ENCODE peak calls at places on chromosomes 16 and 17, in five cellular contexts. R, C, Y, M and A are unnamed samples.

GRCh38 chr16:85146532-85146797 is 34.2 kb upstream of the CIBAR2 start:
- DNase-seq in C (no peak), Y (no peak), M (no peak), R (no peak), A (no peak)

GRCh38 chr17:47197821-47198220 is 8.7 kb upstream of the CDC27 start:
- DNase-seq in Y (no peak), C (no peak), R (no peak), M (no peak), A (no peak)

GRCh38 chr16:2924901-2925820 is 13.4 kb downstream of the FLYWCH1 start:
- DNase-seq in M (no peak), C (no peak), Y (no peak), R (peak; percentile 72), A (no peak)

GRCh38 chr17:8674344-8675305 is 44.1 kb upstream of the MYH10 start:
- DNase-seq in R (no peak), C (peak; percentile 71), Y (no peak), M (peak; percentile 93), A (no peak)

GRCh38 chr16:79656537-79657115 is 56.1 kb upstream of the MAF start:
- DNase-seq in C (no peak), Y (no peak), R (no peak), M (no peak), A (no peak)

GRCh38 chr16:89051521-89052166 is 42.0 kb upstream of the ACSF3 start:
- DNase-seq in C (no peak), M (peak; percentile 42), R (no peak), Y (no peak), A (no peak)

GRCh38 chr17:38656959-38657823 is 17.6 kb downstream of the EPOP start:
- DNase-seq in R (no peak), Y (peak; percentile 70), M (no peak), C (no peak), A (no peak)

GRCh38 chr17:66740226-66740625 is 94.7 kb upstream of the CACNG5 start:
- DNase-seq in R (no peak), Y (no peak), M (no peak), C (no peak), A (no peak)

GRCh38 chr17:17758443-17758842 is 77.2 kb downstream of the RAI1 start:
- DNase-seq in C (no peak), R (no peak), Y (peak; percentile 86), M (no peak), A (no peak)

GRCh38 chr16:75304521-75305363 is 53.3 kb upstream of the BCAR1 start:
- DNase-seq in C (peak; percentile 40), M (peak; percentile 76), Y (no peak), R (peak; percentile 76), A (no peak)

GRCh38 chr17:76617838-76618237 is 25.7 kb downstream of the ST6GALNAC1 start:
- DNase-seq in R (no peak), Y (no peak), M (no peak), C (no peak), A (no peak)
- H3K4me3 ChIP-seq in R (no peak overlapping the region), Y (no peak overlapping the region), M (no peak overlapping the region), C (no peak overlapping the region), A (no peak overlapping the region)

GRCh38 chr17:76686538-76687277 is 24.1 kb downstream of the MXRA7 start:
- DNase-seq in C (no peak), R (no peak), Y (no peak), M (no peak), A (no peak)

GRCh38 chr17:76685366-76685765 is 25.4 kb downstream of the MXRA7 start:
- DNase-seq in M (no peak), R (no peak), C (no peak), Y (no peak), A (no peak)

GRCh38 chr17:76684756-76685155 is 26.0 kb downstream of the MXRA7 start:
- DNase-seq in C (no peak), Y (no peak), R (no peak), M (no peak), A (no peak)

GRCh38 chr17:76687278-76688164 is 23.2 kb downstream of the MXRA7 start:
- DNase-seq in R (no peak), Y (no peak), C (no peak), M (peak; percentile 83), A (no peak)

DNA sequence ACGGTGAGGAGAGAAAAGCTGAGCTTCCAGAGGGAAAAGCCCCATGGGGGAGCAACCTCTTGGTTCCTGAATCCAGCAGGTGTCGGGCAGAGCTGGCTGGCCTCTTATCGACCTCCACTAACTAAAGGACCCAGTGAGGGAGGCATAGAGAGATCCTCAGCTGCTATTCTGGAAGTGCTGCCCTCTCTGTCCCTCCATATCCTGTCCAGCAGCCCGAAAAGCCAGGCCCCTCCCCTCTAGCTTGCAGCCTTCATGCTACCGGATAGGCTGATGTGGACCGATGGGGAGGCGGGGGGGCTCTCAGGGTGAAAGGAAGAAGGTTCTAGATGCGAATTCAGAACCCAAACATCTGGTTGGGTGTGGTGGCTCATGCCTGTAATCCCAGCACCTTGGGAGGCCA is 24.9 kb downstream of the MXRA7 start:
- DNase-seq in M (no peak), C (no peak), Y (no peak), R (no peak), A (no peak)
- H3K27ac ChIP-seq in M (no peak overlapping the region), C (peak overlapping the region; percentile 95), Y (no peak overlapping the region), R (no peak overlapping the region), A (no peak overlapping the region)

GRCh38 chr16:48607056-48607825 is 2.7 kb downstream of the N4BP1 start:
- DNase-seq in M (no peak), R (no peak), Y (no peak), C (no peak), A (no peak)
- H3K4me3 ChIP-seq in M (no peak overlapping the region), R (peak overlapping the region; percentile 84), Y (no peak overlapping the region), C (peak overlapping the region; percentile 85), A (no peak overlapping the region)

DNA sequence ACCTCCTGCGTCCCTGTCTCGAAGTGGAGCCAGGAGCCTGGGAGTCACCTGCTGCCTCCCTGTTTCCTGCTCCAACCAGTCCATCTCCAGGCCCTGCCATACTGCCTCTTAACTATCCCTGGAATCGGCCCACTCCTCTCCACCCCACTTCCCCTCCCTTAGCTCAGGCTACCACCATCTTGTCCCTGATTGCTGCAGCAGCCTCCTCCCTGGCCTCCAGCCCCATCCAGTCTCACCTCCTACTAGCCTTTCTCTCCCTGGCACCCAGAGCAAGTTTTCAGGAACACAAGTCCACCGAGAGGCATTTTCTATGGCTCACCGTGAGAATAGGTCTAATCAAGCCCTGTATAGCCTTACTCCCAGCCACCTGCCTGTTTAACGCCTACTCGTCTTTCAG is 865 bp upstream of the CAMKK1 start:
- DNase-seq in R (no peak), C (no peak), Y (no peak), M (no peak), A (no peak)
- H3K27ac ChIP-seq in R (no peak overlapping the region), C (no peak overlapping the region), Y (no peak overlapping the region), M (no peak overlapping the region), A (peak overlapping the region; percentile 68)

GRCh38 chr16:4033951-4034350 is 82.3 kb downstream of the ADCY9 start:
- DNase-seq in R (no peak), C (no peak), Y (no peak), M (no peak), A (no peak)
- H3K4me3 ChIP-seq in R (no peak overlapping the region), C (no peak overlapping the region), Y (no peak overlapping the region), M (no peak overlapping the region), A (no peak overlapping the region)

DNA sequence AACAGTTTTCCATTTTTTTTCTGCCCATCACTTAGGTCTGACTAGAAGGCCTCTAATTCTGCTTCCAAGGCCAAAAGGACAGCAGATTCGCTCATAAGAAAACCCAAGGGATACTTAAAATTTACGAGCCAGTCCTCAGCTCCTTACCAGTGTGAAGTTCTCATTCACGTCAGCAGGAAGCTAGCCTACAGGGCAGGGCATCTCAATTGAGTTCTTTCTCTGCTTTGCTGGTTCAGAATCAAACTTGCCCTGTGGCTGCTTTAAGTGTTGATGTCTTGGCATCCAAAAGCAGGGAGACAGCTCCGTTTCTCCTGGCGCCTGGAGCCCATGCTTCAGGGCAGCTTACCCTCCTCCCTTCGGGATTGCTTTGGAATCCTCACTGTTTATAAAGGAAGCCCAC is 136.0 kb downstream of the ANKFN1 start:
- DNase-seq in C (no peak), M (no peak), Y (no peak), R (no peak), A (no peak)
- H3K27ac ChIP-seq in C (no peak overlapping the region), M (no peak overlapping the region), Y (no peak overlapping the region), R (no peak overlapping the region), A (no peak overlapping the region)

GRCh38 chr16:81684242-81684837 is 94.8 kb upstream of the PLCG2 start:
- DNase-seq in C (no peak), M (no peak), R (no peak), Y (no peak), A (no peak)
- H3K4me3 ChIP-seq in C (no peak overlapping the region), M (no peak overlapping the region), R (no peak overlapping the region), Y (no peak overlapping the region), A (no peak overlapping the region)

GRCh38 chr16:81570189-81570846 is 125.7 kb downstream of the CMIP start:
- DNase-seq in R (no peak), M (no peak), C (no peak), Y (no peak), A (no peak)
- H3K27ac ChIP-seq in R (no peak overlapping the region), M (no peak overlapping the region), C (no peak overlapping the region), Y (no peak overlapping the region), A (peak overlapping the region; percentile 86)

DNA sequence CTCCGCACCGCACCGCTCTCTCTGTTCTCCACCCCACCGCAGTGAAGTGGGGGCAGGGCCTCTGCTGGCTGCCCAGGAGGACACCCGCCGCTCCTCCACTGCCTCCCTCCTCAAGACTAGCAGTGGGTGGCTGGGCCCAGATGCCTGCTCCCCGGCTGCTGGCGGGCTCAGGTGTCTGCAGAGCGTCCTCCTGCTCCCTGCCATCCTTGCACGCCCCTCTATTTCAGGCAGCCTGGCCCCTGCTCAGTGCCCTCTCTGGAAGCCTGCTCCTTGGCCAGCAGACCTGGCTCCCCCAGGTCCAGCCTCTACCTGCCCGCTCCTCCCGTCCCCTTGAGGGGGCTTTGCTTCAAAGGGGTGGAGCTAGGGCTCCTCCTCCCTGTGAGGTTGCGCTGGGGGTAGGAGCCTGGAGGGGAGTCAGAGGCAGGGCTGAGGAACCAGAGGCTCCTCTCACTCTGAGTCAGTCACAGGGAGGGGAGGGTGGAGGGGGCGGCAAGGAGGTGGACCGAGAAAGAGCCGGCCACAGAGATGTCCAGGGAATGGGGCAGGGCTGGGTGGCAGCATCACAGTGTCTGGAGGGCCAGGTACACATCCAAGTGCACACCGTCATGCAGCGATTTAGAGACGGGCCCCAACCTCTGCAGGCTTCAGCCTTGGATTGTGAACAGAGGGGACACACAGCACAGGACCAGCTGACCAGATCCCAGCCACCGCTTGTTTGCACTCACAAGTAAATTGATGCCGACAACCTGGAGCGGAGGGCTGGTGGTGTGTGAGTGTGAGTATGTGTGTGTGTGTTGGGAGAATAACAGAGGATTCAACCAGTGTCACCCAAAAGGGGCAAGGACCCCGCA is 9.8 kb upstream of the TMEM92 start:
- DNase-seq in Y (no peak), C (no peak), R (no peak), M (peak; percentile 60), A (no peak)
- H3K4me3 ChIP-seq in Y (no peak overlapping the region), C (no peak overlapping the region), R (no peak overlapping the region), M (no peak overlapping the region), A (no peak overlapping the region)